ENCODE peak calls at places on chromosomes 2 and 18, in nine cellular contexts. H is activated effector memory CD4-positive, alpha-beta T cell treated with anti-CD3 and anti-CD28 coated beads, Interleukin-2, amount 50 U/mL, for 16 hours; I is AML-193; B is osteocyte; K is amniotic stem cell; U is aorta; N is activated CD4-positive, CD25-positive, alpha-beta regulatory T cell treated with anti-CD3 and anti-CD28 coated beads, Interleukin-2, amount 50 U/mL, for 72 hours; Z is GDM1; P is Right ventricle myocardium superior. M is an unnamed sample.

GRCh38 chr18:59087391-59087790 is 52.3 kb upstream of the SEC11C start:
- DNase-seq in K (no peak), H (no peak), I (no peak), N (no peak), Z (no peak), B (no peak), P (no peak), U (no peak), M (no peak)

GRCh38 chr2:20634430-20635095 is 16.3 kb downstream of the HS1BP3 start:
- DNase-seq in I (no peak), B (no peak), U (peak; percentile 84), K (peak; percentile 6), P (peak; percentile 42), N (no peak), H (no peak), Z (no peak), M (no peak)

GRCh38 chr2:209661286-209661685 is 110.3 kb upstream of the UNC80 start:
- DNase-seq in H (no peak), B (no peak), N (no peak), I (no peak), U (no peak), Z (no peak), K (no peak), P (no peak), M (no peak)

GRCh38 chr2:30366199-30366691 is 80.8 kb upstream of the LCLAT1 start:
- DNase-seq in P (no peak), H (peak; percentile 67), I (no peak), B (no peak), N (no peak), U (no peak), K (no peak), Z (peak; percentile 43), M (no peak)

GRCh38 chr18:35637226-35637625 is 55.7 kb downstream of the GALNT1 start:
- DNase-seq in H (no peak), N (no peak), U (no peak), P (no peak), K (no peak), I (no peak), Z (no peak), B (no peak), M (no peak)

GRCh38 chr2:201964631-201965206 is 68.9 kb upstream of the FZD7 start:
- DNase-seq in U (no peak), Z (peak; percentile 35), K (no peak), H (peak; percentile 68), I (no peak), N (no peak), B (no peak), P (no peak), M (no peak)

GRCh38 chr2:24010477-24011277 is 792 bp downstream of the MFSD2B start:
- DNase-seq in K (no peak), H (no peak), Z (no peak), P (no peak), I (no peak), N (no peak), U (no peak), B (no peak), M (no peak)

GRCh38 chr18:41681138-41681881 is 273.7 kb upstream of the PIK3C3 start:
- DNase-seq in U (no peak), H (no peak), N (no peak), I (no peak), P (no peak), B (no peak), K (no peak), Z (no peak), M (no peak)

GRCh38 chr2:132651115-132652099 is 18.6 kb downstream of the LYPD1 start:
- DNase-seq in H (no peak), K (no peak), P (no peak), Z (no peak), N (no peak), I (peak; percentile 2), U (no peak), B (no peak), M (no peak)

GRCh38 chr2:9256570-9257043 is 50.0 kb downstream of the ASAP2 start:
- DNase-seq in K (no peak), I (no peak), B (no peak), Z (no peak), U (no peak), H (no peak), N (no peak), P (no peak), M (no peak)

GRCh38 chr2:55115795-55116597 is 65.7 kb upstream of the RTN4 start:
- DNase-seq in U (no peak), N (no peak), P (no peak), H (no peak), Z (no peak), I (no peak), B (no peak), K (no peak), M (no peak)

GRCh38 chr18:31211047-31211446 is 48.4 kb upstream of the DSC1 start:
- DNase-seq in Z (no peak), B (no peak), K (no peak), I (no peak), N (no peak), P (no peak), U (no peak), H (no peak), M (no peak)

GRCh38 chr2:167342769-167343168 is 454.5 kb downstream of the XIRP2 start:
- DNase-seq in U (no peak), H (no peak), N (no peak), P (no peak), Z (no peak), B (no peak), K (no peak), I (no peak), M (no peak)

GRCh38 chr18:40867452-40867851 is 1087.6 kb upstream of the PIK3C3 start:
- DNase-seq in H (no peak), Z (no peak), B (no peak), N (no peak), K (peak; percentile 44), U (no peak), P (no peak), I (no peak), M (no peak)

GRCh38 chr2:64405476-64406406 is 48.2 kb upstream of the LGALSL start:
- DNase-seq in I (no peak), K (no peak), B (peak; percentile 42), Z (no peak), U (peak; percentile 72), N (no peak), P (peak; percentile 62), H (no peak), M (peak; percentile 27)

GRCh38 chr2:226649871-226650660 is 149.6 kb downstream of the IRS1 start:
- DNase-seq in K (peak; percentile 66), H (peak; percentile 71), U (peak; percentile 78), P (peak; percentile 68), B (no peak), I (peak; percentile 65), Z (peak; percentile 15), N (no peak), M (peak; percentile 58)

GRCh38 chr2:43034242-43034619 is 192.2 kb downstream of the ZFP36L2 start:
- DNase-seq in K (no peak), I (no peak), N (no peak), P (no peak), Z (no peak), B (no peak), H (no peak), U (peak; percentile 10), M (no peak)

GRCh38 chr2:215722125-215722524 is 286.3 kb upstream of the FN1 start:
- DNase-seq in H (no peak), K (no peak), I (no peak), N (no peak), Z (no peak), P (no peak), B (no peak), U (no peak), M (no peak)

GRCh38 chr2:190501702-190502407 is 32.7 kb downstream of the NEMP2 start:
- DNase-seq in P (no peak), Z (no peak), B (no peak), N (no peak), H (no peak), K (no peak), U (no peak), I (no peak), M (no peak)

GRCh38 chr18:23237524-23238151 is 102.4 kb downstream of the CABLES1 start:
- DNase-seq in K (no peak), Z (no peak), N (no peak), U (peak; percentile 87), H (peak; percentile 74), P (peak; percentile 67), I (no peak), B (no peak), M (no peak)

GRCh38 chr2:29463181-29463900 is 348.1 kb downstream of the CLIP4 start:
- DNase-seq in P (no peak), I (no peak), H (no peak), N (no peak), K (peak; percentile 41), U (no peak), B (no peak), Z (no peak), M (no peak)

GRCh38 chr2:164388511-164388910 is 232.8 kb downstream of the GRB14 start:
- DNase-seq in I (no peak), K (peak; percentile 53), B (no peak), Z (peak; percentile 8), P (no peak), H (no peak), U (no peak), N (no peak), M (no peak)

GRCh38 chr2:59957539-59957938 is 595.9 kb downstream of the BCL11A start:
- DNase-seq in B (no peak), P (no peak), U (no peak), I (no peak), H (no peak), N (no peak), Z (no peak), K (no peak), M (no peak)

GRCh38 chr18:22485808-22486244 is 68.1 kb upstream of the CTAGE1 start:
- DNase-seq in B (no peak), Z (no peak), U (no peak), K (no peak), N (no peak), I (no peak), P (no peak), H (no peak), M (no peak)

GRCh38 chr2:10497797-10498251 is 49.7 kb upstream of the ODC1 start:
- DNase-seq in K (peak; percentile 5), H (peak; percentile 89), P (peak; percentile 51), U (no peak), I (no peak), Z (no peak), B (peak; percentile 84), N (peak; percentile 55), M (peak; percentile 19)

GRCh38 chr2:123717616-123718279 is 307.3 kb upstream of the CNTNAP5 start:
- DNase-seq in H (no peak), N (no peak), U (no peak), B (no peak), P (no peak), Z (no peak), K (no peak), I (no peak), M (no peak)

GRCh38 chr2:854460-854859 is 96.2 kb upstream of the SNTG2 start:
- DNase-seq in K (no peak), I (no peak), B (no peak), N (peak; percentile 59), Z (peak; percentile 12), P (peak; percentile 58), U (no peak), H (no peak), M (no peak)

GRCh38 chr2:40431600-40431955 is 20.3 kb downstream of the SLC8A1 start:
- DNase-seq in P (peak; percentile 69), K (peak; percentile 30), H (no peak), B (no peak), U (peak; percentile 81), Z (no peak), I (peak; percentile 69), N (no peak), M (peak; percentile 11)

GRCh38 chr2:204849887-204850286 is 304.6 kb downstream of the PARD3B start:
- DNase-seq in U (no peak), Z (no peak), B (no peak), I (no peak), K (no peak), H (no peak), P (no peak), N (no peak), M (no peak)

GRCh38 chr2:169504651-169505050 is 4.9 kb upstream of the KLHL41 start:
- DNase-seq in Z (no peak), N (no peak), U (no peak), H (no peak), P (no peak), K (no peak), I (no peak), B (no peak), M (no peak)

GRCh38 chr2:196278491-196278911 is 107.1 kb upstream of the STK17B start:
- DNase-seq in B (no peak), Z (no peak), K (peak; percentile 80), U (no peak), I (no peak), N (peak; percentile 57), P (no peak), H (peak; percentile 89), M (no peak)

M was measured in GOT3.